ENCODE peak calls at places on chromosomes 3 and 15, in eight cellular contexts. T is WERI-Rb-1, B is testis, H is mesenchymal stem cell, Q is AG04450, V is NT2/D1, W is A549, J is fibroblast of lung. U is an unnamed sample.

GRCh38 chr15:61137139-61137792 is 91.8 kb downstream of the RORA start:
- DNase-seq in W (no peak), J (no peak), Q (no peak), T (no peak), V (no peak), B (no peak), H (no peak), U (no peak)

GRCh38 chr3:176927280-176927679 is 270.0 kb downstream of the TBL1XR1 start:
- DNase-seq in W (no peak), Q (no peak), B (no peak), V (no peak), J (no peak), T (no peak), H (no peak), U (no peak)

GRCh38 chr3:5197470-5198312 is 10.2 kb downstream of the EDEM1 start:
- DNase-seq in Q (no peak), W (no peak), H (peak; percentile 84), J (peak; percentile 86), T (no peak), B (no peak), V (no peak), U (no peak)

GRCh38 chr3:69174871-69175737 is 52.7 kb upstream of the LMOD3 start:
- DNase-seq in T (no peak), V (no peak), Q (no peak), J (peak; percentile 24), B (no peak), H (peak; percentile 55), W (no peak), U (no peak)

GRCh38 chr15:100114526-100114925 is 227.2 kb downstream of the ADAMTS17 start:
- DNase-seq in J (peak; percentile 54), Q (no peak), V (no peak), H (peak; percentile 77), B (no peak), W (no peak), T (no peak), U (no peak)

GRCh38 chr3:38613426-38613825 is 36.1 kb downstream of the SCN5A start:
- DNase-seq in T (no peak), Q (no peak), W (no peak), H (no peak), V (no peak), J (no peak), B (no peak), U (no peak)

GRCh38 chr3:112459750-112460149 is 39.5 kb downstream of the BTLA start:
- DNase-seq in T (no peak), W (no peak), V (no peak), J (no peak), B (no peak), Q (no peak), H (no peak), U (no peak)

GRCh38 chr3:174440350-174440716 is 418.8 kb upstream of the NAALADL2 start:
- DNase-seq in V (no peak), W (no peak), B (peak; percentile 23), J (peak; percentile 84), T (no peak), H (no peak), Q (no peak), U (no peak)

GRCh38 chr3:113104746-113105479 is 106.4 kb upstream of the BOC start:
- DNase-seq in B (peak; percentile 17), Q (no peak), H (no peak), J (no peak), V (peak; percentile 25), T (no peak), W (no peak), U (no peak)

GRCh38 chr3:158097141-158097540 is 9.1 kb downstream of the SHOX2 start:
- DNase-seq in W (no peak), H (no peak), J (no peak), Q (no peak), T (no peak), V (no peak), B (no peak), U (no peak)

GRCh38 chr15:92808611-92809063 is 91.5 kb upstream of the CHD2 start:
- DNase-seq in J (peak; percentile 54), B (no peak), W (peak; percentile 83), H (peak; percentile 68), T (no peak), V (no peak), Q (no peak), U (peak; percentile 68)

GRCh38 chr3:49076116-49076515 is 17.8 kb downstream of the QRICH1 start:
- DNase-seq in B (no peak), W (no peak), V (no peak), H (no peak), Q (no peak), T (no peak), J (no peak), U (no peak)

GRCh38 chr3:168040624-168041208 is 55.0 kb downstream of the GOLIM4 start:
- DNase-seq in T (peak; percentile 29), J (peak; percentile 90), V (peak; percentile 33), H (peak; percentile 77), Q (peak; percentile 43), W (peak; percentile 57), B (peak; percentile 22), U (no peak)

GRCh38 chr3:193970773-193971206 is 165.2 kb upstream of the HES1 start:
- DNase-seq in B (no peak), T (no peak), V (no peak), J (no peak), H (peak; percentile 62), W (no peak), Q (no peak), U (no peak)

GRCh38 chr3:63724987-63725386 is 72.5 kb downstream of the SNTN start:
- DNase-seq in Q (peak; percentile 57), V (peak; percentile 32), B (no peak), H (no peak), J (peak; percentile 32), T (no peak), W (no peak), U (no peak)

GRCh38 chr15:66876423-66876730 is 174.3 kb downstream of the SMAD6 start:
- DNase-seq in H (no peak), J (no peak), Q (no peak), W (no peak), T (no peak), B (no peak), V (no peak), U (no peak)

GRCh38 chr3:5250467-5251195 is 63.1 kb downstream of the EDEM1 start:
- DNase-seq in H (no peak), T (no peak), J (peak; percentile 3), V (no peak), W (peak; percentile 33), B (no peak), Q (no peak), U (peak; percentile 16)

GRCh38 chr3:128327606-128328031 is 139.1 kb downstream of the DNAJB8 start:
- DNase-seq in V (no peak), Q (no peak), B (peak; percentile 6), J (no peak), H (no peak), W (no peak), T (no peak), U (no peak)

GRCh38 chr3:98962189-98962930 is 60.9 kb upstream of the DCBLD2 start:
- DNase-seq in V (no peak), J (peak; percentile 84), T (no peak), H (peak; percentile 84), B (no peak), Q (peak; percentile 77), W (peak; percentile 85), U (no peak)

GRCh38 chr3:51686512-51687215 is 15.6 kb downstream of the TEX264 start:
- DNase-seq in B (peak; percentile 59), J (no peak), W (no peak), V (no peak), T (no peak), H (peak; percentile 7), Q (no peak), U (peak; percentile 56)

GRCh38 chr15:28957606-28958498 is 72.1 kb downstream of the APBA2 start:
- DNase-seq in Q (no peak), B (no peak), V (no peak), W (no peak), H (no peak), J (no peak), T (no peak), U (no peak)

GRCh38 chr3:85760342-85760741 is 801.6 kb downstream of the CADM2 start:
- DNase-seq in W (no peak), V (no peak), B (no peak), T (no peak), Q (no peak), H (no peak), J (no peak), U (no peak)

GRCh38 chr3:110495201-110495927 is 576.3 kb upstream of the NECTIN3 start:
- DNase-seq in W (peak; percentile 17), Q (no peak), V (no peak), J (no peak), H (no peak), B (no peak), T (no peak), U (no peak)

DNA sequence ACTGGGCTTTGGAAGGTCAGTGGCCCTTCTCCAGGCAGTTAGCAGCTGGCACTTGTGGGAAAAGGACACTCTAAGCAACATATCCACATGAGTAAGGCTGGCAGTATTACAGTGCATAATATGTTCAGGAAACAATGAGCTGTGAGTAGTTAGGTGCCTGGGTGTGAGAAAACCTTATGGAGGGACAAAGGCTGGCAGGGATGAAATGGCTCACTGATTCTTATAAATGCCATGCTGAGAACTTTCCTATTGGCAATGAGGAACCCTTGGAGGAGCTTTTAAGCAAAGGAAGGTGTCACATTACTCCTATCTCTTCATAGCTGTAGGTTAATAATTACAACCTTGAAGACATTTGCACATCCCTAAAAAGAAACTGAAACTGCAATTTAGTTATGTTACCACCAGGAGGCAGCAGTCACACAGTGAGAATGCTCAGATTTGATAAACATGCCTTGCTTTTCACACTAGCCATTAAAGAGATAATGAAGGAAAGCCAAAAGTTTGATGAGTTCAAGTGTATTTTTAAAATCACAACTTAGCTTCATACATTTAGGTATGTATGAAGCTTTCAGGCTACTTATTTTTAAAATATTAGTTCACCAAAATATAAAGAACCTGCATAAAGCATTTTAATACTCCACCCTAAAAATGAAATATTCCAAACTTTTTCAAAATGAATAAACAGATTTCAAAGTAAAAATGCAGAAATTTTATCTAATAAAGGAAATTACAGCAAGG is 136.6 kb upstream of the SLC2A2 start:
- DNase-seq in B (no peak), T (no peak), H (no peak), J (no peak), W (peak; percentile 17), V (no peak), Q (no peak), U (no peak)
- H3K9me3 ChIP-seq in B (no peaks in the 10 kb centered on the region), T (peaks cover 11% of the 10 kb centered on the region), H (peaks cover 9% of the 10 kb centered on the region), J (no peaks in the 10 kb centered on the region), W (peaks cover 6% of the 10 kb centered on the region), V (peaks cover 33% of the 10 kb centered on the region), Q (peaks cover 3% of the 10 kb centered on the region), U (peaks cover 7% of the 10 kb centered on the region)

GRCh38 chr15:47371939-47372338 is 345.4 kb upstream of the SEMA6D start:
- DNase-seq in Q (no peak), T (no peak), V (no peak), H (no peak), W (no peak), B (no peak), J (no peak), U (no peak)
- H3K9me3 ChIP-seq in Q (no peaks in the 10 kb centered on the region), T (no peaks in the 10 kb centered on the region), V (no peaks in the 10 kb centered on the region), H (no peaks in the 10 kb centered on the region), W (no peaks in the 10 kb centered on the region), B (no peaks in the 10 kb centered on the region), J (no peaks in the 10 kb centered on the region), U (no peaks in the 10 kb centered on the region)

GRCh38 chr3:52730681-52731080 is 24.8 kb downstream of the SPCS1 start:
- DNase-seq in V (no peak), T (no peak), W (no peak), Q (no peak), H (no peak), B (no peak), J (peak; percentile 17), U (no peak)
- H3K9me3 ChIP-seq in V (peaks cover 37% of the 10 kb centered on the region), T (peaks cover 38% of the 10 kb centered on the region), W (peaks cover 6% of the 10 kb centered on the region), Q (peaks cover 14% of the 10 kb centered on the region), H (peaks cover 53% of the 10 kb centered on the region), B (no peaks in the 10 kb centered on the region), J (no peaks in the 10 kb centered on the region), U (no peaks in the 10 kb centered on the region)

GRCh38 chr3:74409066-74409465 is 205.4 kb downstream of the CNTN3 start:
- DNase-seq in H (no peak), B (no peak), J (no peak), V (no peak), T (no peak), Q (no peak), W (no peak), U (no peak)
- H3K9me3 ChIP-seq in H (no peaks in the 10 kb centered on the region), B (no peaks in the 10 kb centered on the region), J (no peaks in the 10 kb centered on the region), V (no peaks in the 10 kb centered on the region), T (no peaks in the 10 kb centered on the region), Q (no peaks in the 10 kb centered on the region), W (no peaks in the 10 kb centered on the region), U (no peaks in the 10 kb centered on the region)